ENCODE peak calls at places on chromosome 18, in nine cellular contexts. Q is hepatocyte, X is Calu3, A is prostate gland, M is neural crest cell, S is upper lobe of left lung, V is astrocyte of the cerebellum, J is nephron progenitor cell, B is astrocyte of the spinal cord. Z is an unnamed sample.

GRCh38 chr18:78735131-78736014 is 244.2 kb upstream of the SALL3 start:
- DNase-seq in V (no peak), Q (no peak), A (no peak), B (no peak), J (no peak), S (no peak), M (no peak), X (no peak), Z (no peak)

GRCh38 chr18:55964171-55964570 is 376.2 kb upstream of the TCF4 start:
- DNase-seq in A (no peak), J (no peak), S (no peak), M (no peak), Q (no peak), X (no peak), V (no peak), B (no peak), Z (no peak)

GRCh38 chr18:70234667-70235459 is 29.4 kb upstream of the RTTN start:
- DNase-seq in S (no peak), Q (no peak), M (no peak), V (no peak), X (peak; percentile 40), B (no peak), J (no peak), A (no peak), Z (no peak)

GRCh38 chr18:54947115-54947514 is 12.1 kb downstream of the CCDC68 start:
- DNase-seq in A (peak; percentile 35), B (no peak), Q (peak; percentile 15), J (no peak), S (peak; percentile 44), X (peak; percentile 49), V (no peak), M (no peak), Z (no peak)

GRCh38 chr18:76824754-76825153 is 2.4 kb downstream of the ZNF236 start:
- DNase-seq in X (no peak), A (no peak), Q (no peak), S (no peak), B (no peak), J (no peak), M (no peak), V (no peak), Z (no peak)

GRCh38 chr18:13831864-13832508 is 8.0 kb downstream of the MC5R start:
- DNase-seq in Q (no peak), B (no peak), M (no peak), J (no peak), V (no peak), X (no peak), S (no peak), A (no peak), Z (no peak)

GRCh38 chr18:44651453-44651852 is 29.2 kb upstream of the SETBP1 start:
- DNase-seq in S (no peak), A (no peak), J (no peak), M (no peak), V (peak; percentile 57), B (peak; percentile 72), Q (peak; percentile 39), X (peak; percentile 47), Z (peak; percentile 45)

GRCh38 chr18:12679183-12679786 is 21.4 kb upstream of the SPIRE1 start:
- DNase-seq in M (no peak), A (no peak), S (peak; percentile 79), J (peak; percentile 23), Q (no peak), B (no peak), V (no peak), X (no peak), Z (no peak)

GRCh38 chr18:45839415-45840395 is 14.2 kb downstream of the SIGLEC15 start:
- DNase-seq in Q (peak; percentile 67), V (peak; percentile 62), X (peak; percentile 71), B (peak; percentile 81), M (no peak), S (no peak), A (peak; percentile 61), J (no peak), Z (no peak)

GRCh38 chr18:35203001-35203553 is 37.8 kb upstream of the ZNF397 start:
- DNase-seq in M (no peak), S (no peak), X (no peak), V (peak; percentile 83), Q (no peak), J (no peak), A (no peak), B (peak; percentile 24), Z (no peak)
- TF ChIP-seq CTCF in M (no peak), S (no peak), X (no peak), V (no peak), Q (no peak), J (no peak), A (no peak), B (no peak), Z (no peak)

DNA sequence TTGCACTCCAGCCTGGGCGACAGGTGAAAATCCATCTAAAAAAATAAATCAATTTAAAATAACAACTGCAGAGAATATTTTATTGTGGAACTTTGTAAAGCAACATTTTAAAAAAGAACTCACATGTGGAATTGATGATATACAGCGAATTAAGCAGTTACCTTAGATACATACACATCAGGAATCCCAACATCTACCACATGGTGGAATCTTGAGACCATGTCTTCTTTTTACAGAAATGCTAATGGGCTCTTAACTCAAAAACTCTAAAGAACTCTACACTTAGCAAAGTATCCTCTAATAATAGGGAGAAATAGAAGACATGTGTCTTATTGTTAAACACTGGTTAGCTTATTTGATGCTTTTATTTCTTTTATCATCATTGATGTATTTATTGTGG is 373.6 kb downstream of the CDH7 start:
- DNase-seq in B (no peak), X (peak; percentile 4), V (no peak), J (no peak), S (no peak), A (no peak), Q (no peak), M (no peak), Z (no peak)
- TF ChIP-seq CTCF in B (no peak), X (peak; percentile 27), V (no peak), J (no peak), S (no peak), A (no peak), Q (peak; percentile 7), M (peak; percentile 54), Z (no peak)

GRCh38 chr18:73841661-73842060 is 306.0 kb downstream of the FBXO15 start:
- DNase-seq in B (no peak), J (no peak), M (no peak), A (no peak), V (no peak), Q (no peak), X (no peak), S (no peak), Z (no peak)
- TF ChIP-seq CTCF in B (peak; percentile 36), J (peak; percentile 34), M (peak; percentile 48), A (no peak), V (peak; percentile 16), Q (peak; percentile 14), X (peak; percentile 13), S (no peak), Z (peak; percentile 2)

GRCh38 chr18:3773303-3773702 is 323.3 kb downstream of the TGIF1 start:
- DNase-seq in V (no peak), B (no peak), X (no peak), M (no peak), A (peak; percentile 23), J (no peak), S (no peak), Q (no peak), Z (no peak)
- TF ChIP-seq CTCF in V (no peak), B (no peak), X (peak; percentile 27), M (peak; percentile 43), A (no peak), J (no peak), S (no peak), Q (peak; percentile 18), Z (no peak)

DNA sequence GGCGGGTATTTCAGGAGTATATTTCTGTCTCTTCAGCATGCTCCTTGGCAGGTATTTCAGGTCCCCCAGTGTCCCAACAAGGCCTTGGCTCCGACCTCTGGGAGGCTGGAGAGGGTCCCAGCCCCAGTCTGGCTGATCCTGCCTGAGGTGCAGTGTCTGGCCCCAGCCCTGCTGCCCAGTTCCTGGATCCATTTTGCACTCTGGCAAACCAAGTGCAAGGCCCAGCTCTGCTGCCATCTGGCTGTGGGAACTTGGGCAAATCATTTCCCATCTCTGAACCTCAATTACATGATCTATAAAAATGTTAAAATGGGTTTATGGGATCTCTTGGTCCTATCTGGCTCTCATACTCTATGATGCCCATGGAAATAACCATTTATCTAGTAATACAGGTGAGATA is 63.6 kb downstream of the ZBTB7C start:
- DNase-seq in S (no peak), B (peak; percentile 13), X (peak; percentile 48), J (no peak), Q (no peak), V (no peak), M (no peak), A (no peak), Z (no peak)
- TF ChIP-seq CTCF in S (no peak), B (peak; percentile 56), X (no peak), J (no peak), Q (peak; percentile 31), V (peak; percentile 43), M (no peak), A (no peak), Z (peak; percentile 47)

GRCh38 chr18:816088-816653 is 4.1 kb upstream of the YES1 start:
- DNase-seq in J (no peak), Q (no peak), B (no peak), A (no peak), V (no peak), X (no peak), M (no peak), S (no peak), Z (no peak)

GRCh38 chr18:815353-815752 is 3.3 kb upstream of the YES1 start:
- DNase-seq in M (no peak), J (no peak), S (no peak), X (no peak), A (no peak), V (no peak), Q (no peak), B (no peak), Z (no peak)

GRCh38 chr18:812673-813404 is 797 bp upstream of the YES1 start:
- DNase-seq in S (peak; percentile 79), Q (peak; percentile 75), J (no peak), B (peak; percentile 87), X (peak; percentile 40), A (peak; percentile 61), V (peak; percentile 64), M (no peak), Z (peak; percentile 45)

GRCh38 chr18:813405-814071 is 1.5 kb upstream of the YES1 start:
- DNase-seq in A (no peak), Q (no peak), B (no peak), S (no peak), M (no peak), J (no peak), V (no peak), X (no peak), Z (no peak)

GRCh38 chr18:814300-815084 is 2.5 kb upstream of the YES1 start:
- DNase-seq in Q (no peak), X (peak; percentile 12), M (no peak), A (no peak), S (no peak), J (no peak), V (no peak), B (no peak), Z (no peak)
- TF ChIP-seq CTCF in Q (no peak), X (no peak), M (no peak), A (no peak), S (no peak), J (no peak), V (no peak), B (no peak), Z (no peak)

Z was measured in AG09319.